ENCODE peak calls at places on chromosomes 3 and 15, in six cellular contexts. W is epithelial cell of proximal tubule, I is HFF-Myc, U is AG04450, C is lung, L is GM20000. T is an unnamed sample.

GRCh38 chr3:56887402-56888025 is 85.8 kb upstream of the ARHGEF3 start:
- DNase-seq in W (no peak), I (no peak), U (no peak), C (no peak), L (no peak), T (no peak)

GRCh38 chr3:87390318-87390717 is 113.9 kb upstream of the POU1F1 start:
- DNase-seq in W (no peak), I (no peak), U (no peak), C (no peak), L (no peak), T (no peak)

GRCh38 chr3:136842294-136842693 is 19.7 kb upstream of the NCK1 start:
- DNase-seq in W (no peak), I (no peak), U (no peak), C (no peak), L (no peak), T (no peak)

GRCh38 chr15:50123861-50124556 is 5.0 kb upstream of the ATP8B4 start:
- DNase-seq in W (no peak), I (no peak), U (no peak), C (no peak), L (no peak), T (no peak)

GRCh38 chr15:62779041-62779810 is 263.3 kb upstream of the TPM1 start:
- DNase-seq in W (no peak), I (no peak), U (no peak), C (no peak), L (no peak), T (no peak)

GRCh38 chr3:49873623-49874022 is 3.9 kb upstream of the CAMKV start:
- DNase-seq in W (no peak), I (no peak), U (no peak), C (no peak), L (no peak), T (no peak)

GRCh38 chr3:23668430-23668904 is 137.3 kb upstream of the UBE2E1 start:
- DNase-seq in W (peak; percentile 96), I (peak; percentile 80), U (peak; percentile 60), C (no peak), L (no peak), T (no peak)

GRCh38 chr15:31357148-31357547 is 30.5 kb downstream of the KLF13 start:
- DNase-seq in W (no peak), I (no peak), U (no peak), C (no peak), L (no peak), T (no peak)

GRCh38 chr3:29346828-29347227 is 66.0 kb downstream of the RBMS3 start:
- DNase-seq in W (no peak), I (peak; percentile 79), U (peak; percentile 27), C (no peak), L (no peak), T (no peak)

GRCh38 chr3:126448141-126448892 is 27.4 kb downstream of the ZXDC start:
- DNase-seq in W (no peak), I (no peak), U (no peak), C (no peak), L (no peak), T (no peak)

GRCh38 chr15:58440181-58440910 is 8.6 kb downstream of the LIPC start:
- DNase-seq in W (peak; percentile 78), I (no peak), U (no peak), C (peak; percentile 54), L (no peak), T (no peak)

GRCh38 chr3:52054689-52055511 is 1.5 kb downstream of the DUSP7 start:
- DNase-seq in W (no peak), I (no peak), U (no peak), C (no peak), L (no peak), T (no peak)

GRCh38 chr3:182384182-182384581 is 409.1 kb upstream of the ATP11B start:
- DNase-seq in W (no peak), I (no peak), U (no peak), C (no peak), L (no peak), T (no peak)

GRCh38 chr15:80518522-80518921 is 114.3 kb downstream of the ARNT2 start:
- DNase-seq in W (no peak), I (no peak), U (no peak), C (no peak), L (no peak), T (no peak)

GRCh38 chr15:78988361-78988911 is 43.6 kb upstream of the CTSH start:
- DNase-seq in W (peak; percentile 96), I (peak; percentile 97), U (peak; percentile 98), C (peak; percentile 91), L (peak; percentile 51), T (no peak)

GRCh38 chr15:66196565-66196964 is 57.0 kb downstream of the MEGF11 start:
- DNase-seq in W (peak; percentile 20), I (peak; percentile 2), U (no peak), C (no peak), L (no peak), T (no peak)

GRCh38 chr15:49270541-49271421 is 100.7 kb downstream of the GALK2 start:
- DNase-seq in W (no peak), I (no peak), U (no peak), C (no peak), L (no peak), T (no peak)

GRCh38 chr3:128318275-128318920 is 148.3 kb downstream of the DNAJB8 start:
- DNase-seq in W (no peak), I (no peak), U (no peak), C (no peak), L (no peak), T (no peak)

GRCh38 chr3:183300996-183301562 is 48.0 kb downstream of the B3GNT5 start:
- DNase-seq in W (no peak), I (no peak), U (no peak), C (no peak), L (no peak), T (no peak)

GRCh38 chr3:115208066-115208750 is 61.1 kb upstream of the ZBTB20 start:
- DNase-seq in W (no peak), I (no peak), U (no peak), C (no peak), L (no peak), T (no peak)

GRCh38 chr3:188948658-188949400 is 222.9 kb upstream of the TPRG1 start:
- DNase-seq in W (peak; percentile 90), I (peak; percentile 81), U (peak; percentile 78), C (no peak), L (no peak), T (no peak)

GRCh38 chr3:66989241-66989640 is 8.9 kb upstream of the KBTBD8 start:
- DNase-seq in W (no peak), I (no peak), U (no peak), C (no peak), L (no peak), T (no peak)

GRCh38 chr15:62165029-62165792 is at the start of gene C2CD4B:
- DNase-seq in W (no peak), I (no peak), U (no peak), C (peak; percentile 67), L (no peak), T (no peak)

GRCh38 chr3:129039271-129040038 is 21.1 kb upstream of the GP9 start:
- DNase-seq in W (no peak), I (no peak), U (no peak), C (no peak), L (no peak), T (no peak)

GRCh38 chr15:77738441-77739437 is 106.0 kb upstream of the LINGO1 start:
- DNase-seq in W (no peak), I (no peak), U (no peak), C (no peak), L (no peak), T (no peak)

GRCh38 chr15:45378913-45379262 is 544 bp upstream of the GATM start:
- DNase-seq in W (no peak), I (no peak), U (no peak), C (no peak), L (no peak), T (no peak)

GRCh38 chr3:49022751-49023171 is 840 bp downstream of the NDUFAF3 start:
- DNase-seq in W (no peak), I (no peak), U (no peak), C (no peak), L (no peak), T (no peak)

GRCh38 chr3:5404718-5405117 is 217.2 kb downstream of the EDEM1 start:
- DNase-seq in W (no peak), I (no peak), U (no peak), C (no peak), L (no peak), T (no peak)

DNA sequence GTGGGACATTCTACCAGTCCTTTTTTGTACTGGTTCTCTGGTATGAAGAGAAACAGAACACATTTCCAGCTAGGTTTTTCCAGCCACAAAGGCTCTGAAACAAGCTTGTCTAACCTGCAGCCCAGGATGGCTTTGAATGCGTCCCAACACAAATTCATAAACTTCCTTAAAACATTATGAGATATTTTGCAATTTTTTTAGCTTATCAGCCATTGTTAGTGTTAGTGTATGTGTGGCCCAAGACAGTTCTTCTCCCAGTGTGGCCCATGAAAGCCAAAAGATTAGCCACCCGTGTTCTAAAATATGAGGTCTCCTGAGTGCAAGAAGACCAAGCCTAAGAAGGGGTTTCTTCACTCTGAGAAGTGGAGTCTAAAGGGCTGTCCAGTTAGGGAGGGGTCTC is 18.4 kb upstream of the TIMP4 start:
- DNase-seq in W (no peak), I (no peak), U (no peak), C (no peak), L (no peak), T (no peak)
- TF ChIP-seq CTCF in W (no peak), I (no peak), U (no peak), C (no peak), L (no peak), T (no peak)

DNA sequence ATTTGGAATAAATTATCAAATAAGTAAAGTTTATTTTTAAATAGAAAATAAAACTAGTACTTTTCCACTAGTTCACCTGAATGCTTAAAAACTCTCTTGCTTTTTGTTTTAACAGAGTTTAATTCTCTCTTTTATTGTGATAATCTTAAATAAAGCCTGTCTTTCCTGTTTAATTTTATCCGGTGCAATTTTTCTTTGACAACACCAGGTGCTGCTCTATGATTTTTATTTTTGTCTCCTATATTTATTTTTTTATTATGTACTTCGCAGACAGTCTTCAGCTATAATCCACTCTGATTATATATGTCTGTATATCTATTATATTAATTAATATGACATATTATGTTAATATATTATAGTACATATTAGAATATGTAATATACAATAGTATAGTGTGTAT is 1293.0 kb upstream of the EPHA6 start:
- DNase-seq in W (no peak), I (no peak), U (no peak), C (no peak), L (no peak), T (no peak)
- TF ChIP-seq CTCF in W (no peak), I (no peak), U (no peak), C (no peak), L (no peak), T (peak; percentile 16)

DNA sequence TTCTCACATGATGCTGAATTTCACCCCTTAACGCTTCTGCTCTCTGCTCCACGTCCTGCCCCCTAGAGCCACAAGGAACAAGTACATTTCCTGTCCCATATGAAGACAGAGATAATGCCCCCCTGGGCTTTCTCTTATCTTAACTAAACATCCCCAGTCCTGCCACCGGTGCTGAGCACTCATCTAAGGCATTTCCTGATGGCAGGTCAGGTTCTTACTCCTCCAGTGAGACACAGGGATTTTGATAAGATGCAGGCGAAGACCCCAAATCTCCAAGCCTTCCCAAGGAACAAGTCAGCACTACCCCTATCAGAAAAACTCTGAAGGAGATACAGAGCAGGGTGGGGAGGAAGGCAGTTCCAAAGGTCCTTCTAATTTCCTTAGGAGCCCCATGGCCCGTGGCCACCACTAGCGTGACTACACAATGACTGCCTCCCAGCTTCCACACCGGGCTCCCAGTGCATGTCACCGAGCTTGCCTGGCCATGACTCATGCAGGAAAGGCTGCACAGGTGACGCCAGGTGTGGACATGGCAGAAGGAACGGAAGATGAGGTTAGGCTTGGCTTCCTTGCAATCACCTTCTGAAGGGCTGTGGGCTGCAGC is 152.9 kb downstream of the XXYLT1 start:
- DNase-seq in W (no peak), I (no peak), U (no peak), C (no peak), L (no peak), T (no peak)
- TF ChIP-seq CTCF in W (peak; percentile 21), I (peak; percentile 2), U (no peak), C (no peak), L (peak; percentile 16), T (no peak)

GRCh38 chr3:102529452-102529851 is 94.6 kb downstream of the ZPLD1 start:
- DNase-seq in W (no peak), I (no peak), U (peak; percentile 3), C (no peak), L (no peak), T (no peak)
- TF ChIP-seq CTCF in W (peak; percentile 88), I (peak; percentile 42), U (peak; percentile 58), C (no peak), L (no peak), T (peak; percentile 49)